ENCODE peak calls at places on chromosomes 12 and 14, in five cellular contexts. Z is cardiac muscle cell, H is choroid plexus epithelial cell, W is AG09309, N is AG10803. X is an unnamed sample.

GRCh38 chr12:89862511-89863331 is 154.1 kb upstream of the ATP2B1 start:
- DNase-seq in Z (no peak), H (peak), W (no peak), N (peak), X (no peak)

GRCh38 chr14:66601932-66602578 is 94.1 kb downstream of the GPHN start:
- DNase-seq in Z (no peak), H (no peak), W (no peak), N (no peak), X (no peak)

GRCh38 chr14:105487449-105487985 is 831 bp downstream of the CRIP1 start:
- DNase-seq in Z (no peak), H (no peak), W (no peak), N (no peak), X (no peak)

GRCh38 chr12:102093319-102093718 is 26.6 kb downstream of the NUP37 start:
- DNase-seq in Z (peak), H (peak), W (no peak), N (peak), X (no peak)

GRCh38 chr14:55731881-55732498 is 152.0 kb downstream of the KTN1 start:
- DNase-seq in Z (peak), H (peak), W (no peak), N (peak), X (peak)

GRCh38 chr12:96141216-96141944 is 52.8 kb upstream of the ELK3 start:
- DNase-seq in Z (peak), H (peak), W (no peak), N (peak), X (no peak)

GRCh38 chr12:125530876-125531275 is 465.6 kb downstream of the AACS start:
- DNase-seq in Z (no peak), H (no peak), W (no peak), N (no peak), X (no peak)

GRCh38 chr14:72545411-72546311 is 348.2 kb downstream of the DPF3 start:
- DNase-seq in Z (no peak), H (no peak), W (no peak), N (no peak), X (no peak)

GRCh38 chr14:61026523-61026922 is 45.5 kb downstream of the SLC38A6 start:
- DNase-seq in Z (no peak), H (no peak), W (no peak), N (no peak), X (no peak)

GRCh38 chr14:74793506-74794155 is 30.5 kb downstream of the YLPM1 start:
- DNase-seq in Z (peak), H (peak), W (no peak), N (peak), X (no peak)

GRCh38 chr14:32203928-32204357 is 874 bp upstream of the RNU6-8 start:
- DNase-seq in Z (peak), H (peak), W (no peak), N (no peak), X (no peak)

GRCh38 chr12:108468149-108468968 is 46.7 kb upstream of the FICD start:
- DNase-seq in Z (peak), H (peak), W (no peak), N (peak), X (no peak)

GRCh38 chr12:99390707-99391106 is 256.8 kb upstream of the GARIN6 start:
- DNase-seq in Z (peak), H (no peak), W (no peak), N (no peak), X (no peak)

GRCh38 chr14:93984987-93985410 is 8.6 kb upstream of the ASB2 start:
- DNase-seq in Z (peak), H (peak), W (peak), N (peak), X (no peak)

GRCh38 chr12:105275997-105276760 is 40.2 kb upstream of the APPL2 start:
- DNase-seq in Z (no peak), H (no peak), W (no peak), N (no peak), X (peak)

GRCh38 chr12:50186667-50187066 is 19.5 kb upstream of the CERS5 start:
- DNase-seq in Z (peak), H (peak), W (no peak), N (peak), X (no peak)

GRCh38 chr14:92563359-92563758 is 49.8 kb downstream of the RIN3 start:
- DNase-seq in Z (no peak), H (peak), W (no peak), N (peak), X (no peak)

GRCh38 chr12:118237053-118237665 is 101.2 kb downstream of the PEBP1 start:
- DNase-seq in Z (no peak), H (no peak), W (no peak), N (no peak), X (no peak)

GRCh38 chr12:110117948-110118685 is 6.0 kb upstream of the IFT81 start:
- DNase-seq in Z (no peak), H (no peak), W (no peak), N (no peak), X (no peak)

GRCh38 chr14:62692490-62693106 is 352.7 kb downstream of the KCNH5 start:
- DNase-seq in Z (peak), H (peak), W (no peak), N (no peak), X (no peak)

GRCh38 chr12:49521391-49521790 is 17.4 kb upstream of the KCNH3 start:
- DNase-seq in Z (no peak), H (no peak), W (no peak), N (no peak), X (no peak)

GRCh38 chr12:48000878-48001321 is 3.4 kb downstream of the COL2A1 start:
- DNase-seq in Z (peak), H (peak), W (peak), N (peak), X (peak)

GRCh38 chr12:55922126-55922525 is 5.6 kb downstream of the PYM1 start:
- DNase-seq in Z (no peak), H (no peak), W (no peak), N (no peak), X (peak)

GRCh38 chr14:71115306-71115705 is 208.0 kb downstream of the PCNX1 start:
- DNase-seq in Z (no peak), H (no peak), W (no peak), N (no peak), X (no peak)

GRCh38 chr12:93025145-93026103 is 96.3 kb upstream of the EEA1 start:
- DNase-seq in Z (peak), H (peak), W (peak), N (peak), X (no peak)

GRCh38 chr14:61710853-61711817 is 15.8 kb downstream of the HIF1A start:
- DNase-seq in Z (peak), H (peak), W (no peak), N (no peak), X (no peak)

GRCh38 chr14:68089146-68089715 is 269.7 kb downstream of the RAD51B start:
- DNase-seq in Z (peak), H (peak), W (no peak), N (no peak), X (no peak)

GRCh38 chr14:68140111-68140741 is 320.6 kb downstream of the RAD51B start:
- DNase-seq in Z (peak), H (peak), W (peak), N (peak), X (peak)

GRCh38 chr14:99853206-99853605 is 60.0 kb downstream of the EML1 start:
- DNase-seq in Z (no peak), H (no peak), W (no peak), N (no peak), X (no peak)

GRCh38 chr14:53060046-53060445 is 93.1 kb downstream of the DDHD1 start:
- DNase-seq in Z (peak), H (peak), W (no peak), N (no peak), X (no peak)

GRCh38 chr12:123761841-123762714 is at the start of gene DNAH10:
- DNase-seq in Z (peak), H (peak), W (no peak), N (no peak), X (no peak)

GRCh38 chr12:112381421-112381897 is 772 bp downstream of the HECTD4 start:
- DNase-seq in Z (no peak), H (peak), W (no peak), N (no peak), X (peak)

GRCh38 chr14:51534623-51535022 is 117.1 kb upstream of the FRMD6 start:
- DNase-seq in Z (no peak), H (peak), W (no peak), N (no peak), X (no peak)

DNA sequence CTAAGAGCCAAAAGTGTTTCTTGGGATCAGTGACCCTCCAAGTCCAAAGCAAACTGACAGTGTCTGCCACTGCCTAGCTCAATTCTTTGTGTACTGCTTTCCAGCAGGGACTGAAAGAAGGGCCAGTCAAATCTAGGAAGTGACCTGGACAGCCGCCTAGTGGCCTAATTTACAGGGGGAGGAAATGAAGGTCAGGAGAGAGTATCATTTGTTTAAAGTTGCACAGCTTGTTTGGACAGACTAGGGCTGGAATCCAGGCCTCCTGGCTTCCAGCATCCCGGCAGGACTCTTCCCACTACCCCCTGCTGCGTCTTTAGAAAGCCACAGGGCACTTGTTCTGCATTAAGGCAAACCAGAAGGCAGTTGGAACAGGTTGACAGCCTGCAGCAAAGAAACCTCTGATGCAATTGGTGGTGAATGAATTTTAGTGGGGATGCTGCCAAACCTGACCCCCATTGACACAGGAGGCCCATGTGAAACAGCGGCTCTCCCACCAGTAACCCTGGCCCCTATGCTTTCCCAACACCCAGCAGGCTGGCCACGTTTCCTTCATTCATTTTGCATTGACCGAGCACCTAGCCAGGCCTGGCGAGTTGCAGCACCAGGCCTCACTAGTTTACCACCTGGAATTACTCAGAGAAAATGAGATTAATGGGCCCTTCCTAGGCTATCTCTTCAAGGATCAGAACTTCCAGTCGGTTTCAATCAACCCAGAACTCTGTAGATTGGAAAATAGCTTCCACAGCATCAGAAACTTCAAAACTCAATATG is 28.2 kb downstream of the GALNT16 start:
- DNase-seq in Z (peak), H (peak), W (peak), N (peak), X (peak)
- TF ChIP-seq CTCF in Z (peak), H (peak), W (peak), N (peak), X (no peak)

GRCh38 chr12:6614513-6615177 is 7.5 kb upstream of the CHD4 start:
- DNase-seq in Z (no peak), H (no peak), W (no peak), N (no peak), X (no peak)

GRCh38 chr12:6612652-6613014 is 5.5 kb upstream of the CHD4 start:
- DNase-seq in Z (no peak), H (no peak), W (no peak), N (no peak), X (no peak)

GRCh38 chr12:6613776-6614512 is 6.8 kb upstream of the CHD4 start:
- DNase-seq in Z (peak), H (peak), W (peak), N (peak), X (peak)

GRCh38 chr12:6613015-6613775 is 6.0 kb upstream of the CHD4 start:
- DNase-seq in Z (peak), H (peak), W (no peak), N (peak), X (peak)

DNA sequence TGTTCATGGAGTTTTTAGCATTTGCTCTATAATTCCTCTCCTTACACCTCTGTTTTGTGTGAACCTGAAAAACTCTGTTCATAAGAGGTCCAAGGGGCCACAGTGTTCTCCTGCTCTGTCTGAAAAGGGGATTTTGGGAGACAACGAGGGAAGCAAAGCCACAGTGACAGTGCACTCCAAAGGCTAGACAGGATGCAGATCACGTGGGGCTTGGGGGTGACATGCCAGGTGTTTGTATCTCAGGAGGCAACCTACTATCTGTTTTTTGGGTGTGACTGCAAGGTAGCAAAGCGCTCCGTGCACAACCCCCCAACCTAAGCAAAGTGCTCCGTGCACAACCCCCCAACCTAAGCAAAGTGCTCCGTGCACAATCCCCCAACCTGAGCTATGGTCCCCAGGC is 5.1 kb upstream of the CHD4 start:
- DNase-seq in Z (no peak), H (no peak), W (no peak), N (no peak), X (no peak)
- H3K4me3 ChIP-seq in Z (no peak), H (no peak), W (no peak), N (no peak), X (no peak)

GRCh38 chr12:77615331-77615730 is 215.4 kb upstream of the NAV3 start:
- DNase-seq in Z (peak), H (peak), W (no peak), N (no peak), X (no peak)
- TF ChIP-seq CTCF in Z (peak), H (peak), W (peak), N (peak), X (no peak)

GRCh38 chr12:62469704-62470103 is 3.1 kb downstream of the MON2 start:
- DNase-seq in Z (no peak), H (no peak), W (no peak), N (no peak), X (no peak)
- H3K4me3 ChIP-seq in Z (no peak), H (no peak), W (no peak), N (no peak), X (no peak)